ENCODE peak calls at places on chromosome 14, in four cellular contexts. H is Daoy, D is M059J, C is thoracic aorta. F is an unnamed sample.

GRCh38 chr14:74945261-74945851 is 10.0 kb downstream of the PGF start:
- DNase-seq in D (peak), H (peak), C (no peak), F (no peak)

GRCh38 chr14:38948171-38948570 is 154.9 kb downstream of the SEC23A start:
- DNase-seq in C (no peak), D (peak), H (peak), F (no peak)

GRCh38 chr14:88297306-88297705 is 25.8 kb downstream of the KCNK10 start:
- DNase-seq in C (no peak), H (no peak), D (no peak), F (no peak)

GRCh38 chr14:75022655-75023054 is 19.9 kb downstream of the EIF2B2 start:
- DNase-seq in H (peak), C (no peak), D (peak), F (no peak)

GRCh38 chr14:89308232-89308959 is 108.6 kb downstream of the FOXN3 start:
- DNase-seq in D (peak), H (no peak), C (no peak), F (no peak)

GRCh38 chr14:55901281-55901680 is 216.9 kb upstream of the PELI2 start:
- DNase-seq in C (no peak), H (no peak), D (no peak), F (no peak)

GRCh38 chr14:34766611-34767010 is 52.2 kb upstream of the CFL2 start:
- DNase-seq in H (no peak), D (no peak), C (no peak), F (no peak)

GRCh38 chr14:52439476-52439875 is 112.8 kb downstream of the TXNDC16 start:
- DNase-seq in H (no peak), C (no peak), D (no peak), F (no peak)

GRCh38 chr14:20492486-20492885 is 12.9 kb upstream of the RNASE10 start:
- DNase-seq in D (no peak), C (no peak), H (peak), F (no peak)

GRCh38 chr14:54450535-54450934 is 9.4 kb upstream of the CNIH1 start:
- DNase-seq in C (no peak), H (no peak), D (peak), F (no peak)

GRCh38 chr14:75196064-75196463 is 19.7 kb upstream of the TMED10 start:
- DNase-seq in D (no peak), C (no peak), H (no peak), F (no peak)

GRCh38 chr14:70886421-70887206 is 20.6 kb upstream of the PCNX1 start:
- DNase-seq in C (no peak), D (no peak), H (no peak), F (no peak)

GRCh38 chr14:87994974-87995373 is 2.0 kb upstream of the GALC start:
- DNase-seq in C (no peak), D (no peak), H (no peak), F (no peak)

GRCh38 chr14:30005114-30005698 is 77.6 kb upstream of the PRKD1 start:
- DNase-seq in C (no peak), H (peak), D (peak), F (no peak)

GRCh38 chr14:96994999-96995398 is 197.8 kb downstream of the VRK1 start:
- DNase-seq in C (no peak), H (no peak), D (no peak), F (no peak)

F was measured in GOT3.